ENCODE peak calls at places on chromosomes 11 and 22, in nine cellular contexts. C, E, L, N, T, D, R, U and H are unnamed samples.
A peak's percentile ranks its signal among the peaks of the same experiment; 100 is the strongest.

GRCh38 chr22:19169002-19169946 is 9.3 kb downstream of the SLC25A1 start:
- DNase-seq in C (no peak), E (no peak), L (peak; percentile 21), N (no peak), T (no peak), D (no peak), R (no peak), U (peak; percentile 40), H (no peak)

GRCh38 chr11:112925516-112926310 is 35.5 kb upstream of the NCAM1 start:
- DNase-seq in C (no peak), E (no peak), L (no peak), N (no peak), T (no peak), D (no peak), R (no peak), U (no peak), H (peak; percentile 57)

GRCh38 chr22:32660292-32660691 is 141.2 kb upstream of the TIMP3 start:
- DNase-seq in C (peak; percentile 82), E (peak; percentile 72), L (peak; percentile 84), N (peak; percentile 76), T (no peak), D (peak; percentile 71), R (peak; percentile 64), U (peak; percentile 66), H (peak; percentile 65)

GRCh38 chr11:100748153-100748552 is 61.1 kb downstream of the ARHGAP42 start:
- DNase-seq in C (no peak), E (no peak), L (no peak), N (no peak), T (no peak), D (no peak), R (no peak), U (no peak), H (no peak)

GRCh38 chr22:19626042-19626560 is 88.2 kb upstream of the SEPTIN5 start:
- DNase-seq in C (no peak), E (no peak), L (no peak), N (no peak), T (no peak), D (no peak), R (no peak), U (no peak), H (no peak)

GRCh38 chr11:103091024-103091423 is 936 bp downstream of the DCUN1D5 start:
- DNase-seq in C (no peak), E (no peak), L (peak; percentile 30), N (peak; percentile 25), T (no peak), D (no peak), R (no peak), U (peak; percentile 55), H (peak; percentile 38)

GRCh38 chr11:92259861-92260260 is 35.2 kb downstream of the FAT3 start:
- DNase-seq in C (no peak), E (no peak), L (no peak), N (no peak), T (peak; percentile 45), D (no peak), R (no peak), U (no peak), H (no peak)

GRCh38 chr11:43579171-43579918 is 101.2 kb upstream of the HSD17B12 start:
- DNase-seq in C (no peak), E (no peak), L (peak; percentile 59), N (peak; percentile 62), T (no peak), D (peak; percentile 64), R (no peak), U (peak; percentile 62), H (peak; percentile 52)